ENCODE peak calls at places on chromosomes 16 and 17, in six cellular contexts. D, Z, O, I, W and H are unnamed samples.

GRCh38 chr16:55569025-55569424 is 2.5 kb downstream of the CAPNS2 start:
- DNase-seq in D (no peak), Z (no peak), O (no peak), I (peak; percentile 62), W (no peak), H (no peak)

GRCh38 chr17:82609655-82610054 is 38.6 kb downstream of the WDR45B start:
- DNase-seq in D (no peak), Z (no peak), O (no peak), I (no peak), W (no peak), H (no peak)

GRCh38 chr16:17328971-17329370 is 141.8 kb downstream of the XYLT1 start:
- DNase-seq in D (no peak), Z (no peak), O (no peak), I (no peak), W (no peak), H (no peak)

GRCh38 chr16:22379656-22380055 is 5.2 kb upstream of the CDR2 start:
- DNase-seq in D (no peak), Z (no peak), O (no peak), I (no peak), W (no peak), H (no peak)

GRCh38 chr16:83701494-83701893 is 106.3 kb upstream of the HSBP1 start:
- DNase-seq in D (no peak), Z (no peak), O (no peak), I (no peak), W (no peak), H (peak; percentile 86)

GRCh38 chr16:20306401-20306800 is 20.9 kb downstream of the GP2 start:
- DNase-seq in D (no peak), Z (no peak), O (no peak), I (no peak), W (no peak), H (no peak)

GRCh38 chr17:47981462-47981861 is 10.5 kb downstream of the CDK5RAP3 start:
- DNase-seq in D (no peak), Z (no peak), O (no peak), I (no peak), W (no peak), H (no peak)

GRCh38 chr17:1766382-1767135 is 4.7 kb downstream of the SERPINF1 start:
- DNase-seq in D (no peak), Z (no peak), O (no peak), I (no peak), W (no peak), H (no peak)

GRCh38 chr17:78253946-78254672 is 22.7 kb downstream of the TMEM235 start:
- DNase-seq in D (no peak), Z (peak; percentile 74), O (peak; percentile 87), I (peak; percentile 91), W (peak; percentile 78), H (peak; percentile 96)

GRCh38 chr17:39763046-39763800 is 25.5 kb downstream of the GRB7 start:
- DNase-seq in D (no peak), Z (no peak), O (no peak), I (no peak), W (no peak), H (no peak)

GRCh38 chr17:83091257-83092141 is 12.1 kb downstream of the METRNL start:
- DNase-seq in D (no peak), Z (no peak), O (no peak), I (no peak), W (no peak), H (no peak)

GRCh38 chr16:77885596-77886295 is 97.4 kb downstream of the VAT1L start:
- DNase-seq in D (no peak), Z (no peak), O (no peak), I (no peak), W (no peak), H (no peak)

GRCh38 chr17:48819466-48819865 is 2.4 kb upstream of the TTLL6 start:
- DNase-seq in D (no peak), Z (no peak), O (no peak), I (no peak), W (no peak), H (no peak)

GRCh38 chr17:152860-153420 is 15.6 kb downstream of the SCGB1C2 start:
- DNase-seq in D (no peak), Z (no peak), O (no peak), I (peak; percentile 48), W (no peak), H (no peak)

GRCh38 chr17:53134546-53134945 is 688.2 kb upstream of the KIF2B start:
- DNase-seq in D (no peak), Z (no peak), O (no peak), I (no peak), W (no peak), H (no peak)

GRCh38 chr17:48609754-48610281 is 999 bp downstream of the HOXB7 start:
- DNase-seq in D (no peak), Z (no peak), O (no peak), I (no peak), W (no peak), H (no peak)

GRCh38 chr17:27295945-27296344 is 2.0 kb downstream of the WSB1 start:
- DNase-seq in D (no peak), Z (no peak), O (no peak), I (no peak), W (no peak), H (no peak)

GRCh38 chr17:71914812-71915211 is 206.0 kb upstream of the SOX9 start:
- DNase-seq in D (no peak), Z (no peak), O (no peak), I (no peak), W (no peak), H (no peak)

GRCh38 chr16:5979905-5980550 is 882.4 kb upstream of the EEF2KMT start:
- DNase-seq in D (no peak), Z (no peak), O (no peak), I (no peak), W (no peak), H (no peak)

GRCh38 chr16:85374571-85374872 is 238.6 kb upstream of the GSE1 start:
- DNase-seq in D (no peak), Z (no peak), O (no peak), I (no peak), W (no peak), H (no peak)

GRCh38 chr17:81523139-81524062 is 4.8 kb upstream of the FSCN2 start:
- DNase-seq in D (no peak), Z (peak; percentile 44), O (no peak), I (no peak), W (no peak), H (peak; percentile 76)

GRCh38 chr17:79982986-79983385 is 52.7 kb downstream of the TBC1D16 start:
- DNase-seq in D (no peak), Z (no peak), O (no peak), I (peak; percentile 50), W (no peak), H (peak; percentile 8)

GRCh38 chr16:17364319-17365210 is 106.2 kb downstream of the XYLT1 start:
- DNase-seq in D (no peak), Z (no peak), O (no peak), I (no peak), W (no peak), H (no peak)